ENCODE peak calls at places on chromosomes 2 and 18, in ten cellular contexts. V, O, H, L, X, B, K, Z, I and N are unnamed samples.

GRCh38 chr2:169799555-169799954 is 884 bp downstream of the SSB start:
- DNase-seq in L (peak; percentile 55), Z (peak; percentile 18), B (no peak), K (no peak), X (no peak), I (peak; percentile 26), V (no peak), O (no peak), H (no peak), N (no peak)

GRCh38 chr2:210617732-210618330 is 61.4 kb downstream of the CPS1 start:
- DNase-seq in O (no peak), Z (peak; percentile 27), X (peak; percentile 7), L (peak; percentile 64), V (no peak), H (no peak), I (peak; percentile 57), K (no peak), B (no peak), N (no peak)

GRCh38 chr2:237631029-237631785 is 3.8 kb downstream of the LRRFIP1 start:
- DNase-seq in I (no peak), X (peak; percentile 30), O (no peak), L (peak; percentile 66), B (no peak), K (no peak), H (no peak), V (no peak), Z (no peak), N (no peak)

GRCh38 chr2:119483896-119484718 is 40.2 kb downstream of the SCTR start:
- DNase-seq in O (no peak), L (no peak), B (peak; percentile 64), Z (no peak), X (no peak), I (no peak), K (no peak), H (no peak), V (no peak), N (no peak)

GRCh38 chr2:66555511-66556324 is 120.8 kb downstream of the MEIS1 start:
- DNase-seq in Z (no peak), V (peak; percentile 17), K (no peak), L (peak; percentile 45), B (no peak), I (peak; percentile 75), O (no peak), H (no peak), X (no peak), N (peak; percentile 45)

GRCh38 chr2:12948231-12948962 is 231.7 kb downstream of the TRIB2 start:
- DNase-seq in H (no peak), L (peak; percentile 70), V (no peak), I (peak; percentile 28), B (no peak), X (no peak), O (no peak), K (no peak), Z (peak; percentile 49), N (no peak)

GRCh38 chr18:59565957-59566356 is 131.3 kb downstream of the CCBE1 start:
- DNase-seq in L (peak; percentile 7), X (no peak), B (no peak), K (no peak), I (peak; percentile 27), Z (no peak), V (no peak), O (no peak), H (no peak), N (no peak)

GRCh38 chr2:190986221-190986953 is 27.6 kb downstream of the STAT1 start:
- DNase-seq in B (no peak), X (no peak), I (no peak), K (no peak), Z (no peak), L (no peak), H (no peak), V (no peak), O (no peak), N (no peak)

GRCh38 chr2:10574911-10575310 is 114.9 kb downstream of the NOL10 start:
- DNase-seq in I (no peak), V (no peak), K (no peak), H (no peak), Z (no peak), O (no peak), X (no peak), B (no peak), L (no peak), N (no peak)

GRCh38 chr2:10575566-10576300 is 114.0 kb downstream of the NOL10 start:
- DNase-seq in X (no peak), H (no peak), I (peak; percentile 61), L (peak; percentile 87), K (no peak), B (no peak), Z (peak; percentile 91), O (no peak), V (no peak), N (peak; percentile 75)

GRCh38 chr2:10573709-10574108 is 116.1 kb downstream of the NOL10 start:
- DNase-seq in Z (no peak), V (no peak), H (no peak), B (no peak), K (no peak), L (no peak), O (no peak), X (no peak), I (no peak), N (no peak)

GRCh38 chr2:10579441-10580169 is 110.2 kb downstream of the NOL10 start:
- DNase-seq in K (no peak), Z (no peak), V (no peak), B (no peak), X (no peak), L (no peak), I (no peak), O (no peak), H (no peak), N (no peak)

DNA sequence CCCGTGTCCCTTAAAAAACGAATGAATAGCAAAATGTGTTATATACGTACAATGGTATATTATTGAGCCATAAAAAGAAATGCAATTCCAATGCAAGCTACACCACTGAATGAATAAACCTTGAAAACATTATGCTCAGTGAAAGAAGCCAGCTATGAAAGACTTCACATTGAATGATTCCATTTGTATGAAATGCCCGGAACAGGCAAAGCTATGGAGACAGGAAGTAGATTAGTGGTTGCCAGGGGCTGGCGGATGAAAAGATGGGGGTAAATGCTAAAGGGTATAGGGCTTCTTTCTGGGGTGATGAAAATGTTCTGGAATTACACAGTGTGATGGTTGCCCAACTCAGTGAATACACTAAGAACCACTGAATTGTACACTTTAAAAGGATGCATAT is 113.3 kb downstream of the NOL10 start:
- DNase-seq in B (no peak), L (no peak), V (no peak), K (no peak), I (peak; percentile 51), X (no peak), O (no peak), H (no peak), Z (no peak), N (no peak)
- H3K27ac ChIP-seq in B (no peak overlapping the region), L (peak overlapping the region; percentile 57), V (no peak overlapping the region), K (no peak overlapping the region), I (no peak overlapping the region), X (no peak overlapping the region), O (no peak overlapping the region), H (no peak overlapping the region), Z (peak overlapping the region; percentile 85), N (peak overlapping the region; percentile 91)

DNA sequence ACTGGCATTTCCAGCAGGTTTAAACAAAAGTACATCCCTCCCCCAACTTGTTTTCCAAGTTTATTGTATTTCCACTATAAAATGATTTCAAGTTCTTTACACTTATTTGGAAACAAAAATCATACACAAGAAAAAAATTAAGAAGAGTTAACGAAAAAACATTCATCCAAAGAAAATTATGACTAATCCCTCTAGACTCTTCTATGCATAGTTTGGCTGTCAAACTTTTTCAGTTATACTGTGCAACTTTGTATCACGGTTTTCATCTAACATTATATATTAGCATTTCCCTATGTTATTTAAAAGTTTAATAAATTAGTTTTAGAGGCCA is 627 bp downstream of the WDCP start:
- DNase-seq in X (no peak), H (no peak), B (no peak), O (no peak), V (no peak), I (no peak), K (no peak), L (peak; percentile 64), Z (no peak), N (no peak)
- H3K27ac ChIP-seq in X (peak overlapping the region; percentile 82), H (no peak overlapping the region), B (peak overlapping the region; percentile 77), O (peak overlapping the region; percentile 42), V (no peak overlapping the region), I (peak overlapping the region; percentile 85), K (peak overlapping the region; percentile 54), L (peak overlapping the region; percentile 19), Z (peak overlapping the region; percentile 63), N (no peak overlapping the region)

GRCh38 chr2:202411097-202411496 is 35.0 kb downstream of the BMPR2 start:
- DNase-seq in I (no peak), H (no peak), X (no peak), K (no peak), Z (no peak), L (no peak), B (no peak), V (no peak), O (no peak), N (no peak)

GRCh38 chr2:202410092-202410491 is 34.0 kb downstream of the BMPR2 start:
- DNase-seq in O (no peak), K (no peak), V (no peak), L (no peak), X (no peak), H (no peak), I (no peak), B (no peak), Z (no peak), N (no peak)

GRCh38 chr2:202405798-202406197 is 29.7 kb downstream of the BMPR2 start:
- DNase-seq in H (no peak), K (no peak), Z (no peak), B (no peak), I (no peak), V (no peak), O (no peak), L (no peak), X (no peak), N (no peak)

GRCh38 chr2:202406445-202406967 is 30.4 kb downstream of the BMPR2 start:
- DNase-seq in H (no peak), L (peak; percentile 25), K (no peak), O (no peak), X (no peak), V (no peak), B (no peak), Z (no peak), I (peak; percentile 12), N (no peak)

DNA sequence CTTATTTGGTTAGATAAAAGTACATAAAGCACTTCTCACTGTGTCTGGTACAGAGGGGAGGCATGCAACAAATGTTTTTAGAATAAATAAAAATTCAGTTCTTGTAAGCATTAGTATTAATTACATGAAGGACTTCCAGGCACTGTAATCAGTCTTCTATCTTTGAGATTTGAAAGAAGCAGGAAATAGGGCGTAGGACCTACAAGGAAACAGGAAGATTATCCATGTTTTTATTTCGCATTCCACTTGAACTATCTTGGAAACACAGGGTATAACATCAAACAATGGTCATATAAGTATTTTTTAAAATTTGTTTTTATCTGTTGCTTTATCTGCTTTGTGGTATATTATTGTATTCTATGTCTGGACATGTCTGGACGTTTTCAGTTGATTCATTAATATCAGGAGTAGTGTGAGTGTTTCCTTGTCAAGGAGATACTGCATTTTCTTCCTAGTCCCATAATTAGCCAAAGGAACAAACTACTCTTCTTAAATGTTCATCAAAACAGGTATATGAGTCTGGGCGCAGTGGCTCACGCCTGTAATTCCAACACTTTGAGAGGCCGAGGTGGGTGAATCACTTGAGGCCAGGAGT is 32.5 kb downstream of the BMPR2 start:
- DNase-seq in I (peak; percentile 17), V (no peak), B (no peak), O (no peak), Z (peak; percentile 39), L (no peak), K (no peak), H (no peak), X (no peak), N (no peak)
- H3K27ac ChIP-seq in I (no peak overlapping the region), V (no peak overlapping the region), B (no peak overlapping the region), O (no peak overlapping the region), Z (no peak overlapping the region), L (no peak overlapping the region), K (no peak overlapping the region), H (peak overlapping the region; percentile 31), X (peak overlapping the region; percentile 6), N (peak overlapping the region; percentile 84)

DNA sequence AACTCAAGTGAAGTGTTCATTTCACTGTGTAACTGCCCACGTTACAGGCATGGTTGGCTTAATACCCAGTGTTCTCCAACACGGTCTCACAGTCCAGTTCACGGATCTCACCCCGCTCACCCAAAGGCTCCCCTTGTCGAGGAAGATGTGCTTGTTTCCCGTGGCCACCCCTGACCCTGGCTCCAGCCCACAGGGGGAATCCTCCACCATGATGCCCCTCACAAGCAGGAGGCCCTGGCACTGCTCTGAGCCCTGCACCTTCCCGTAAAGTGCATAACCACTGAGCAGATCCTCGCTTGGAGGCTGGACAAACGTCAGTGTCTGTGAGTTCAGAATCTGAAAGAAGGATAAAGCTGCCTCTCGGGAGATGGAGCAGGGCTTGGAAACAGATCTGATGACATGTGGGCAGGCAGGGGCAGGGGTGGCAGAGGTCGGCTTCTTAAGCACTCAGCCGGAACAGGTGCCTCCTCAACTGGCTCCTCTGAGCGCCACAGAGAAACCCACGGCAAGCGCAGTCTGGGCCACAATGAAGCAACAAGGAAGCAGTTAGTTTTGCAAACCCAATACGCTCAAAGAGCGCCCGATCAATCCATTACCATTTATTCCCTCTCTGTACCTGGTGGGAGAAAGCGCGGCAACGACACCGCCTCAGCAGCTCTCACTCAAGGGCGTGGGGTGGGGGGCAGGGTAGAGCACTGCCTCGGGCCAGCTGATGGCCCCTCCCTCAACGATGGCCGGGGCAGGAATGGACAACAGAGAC is 17.6 kb downstream of the HDAC4 start:
- DNase-seq in H (no peak), X (no peak), I (no peak), V (no peak), B (no peak), K (no peak), O (no peak), Z (no peak), L (no peak), N (no peak)
- H3K27ac ChIP-seq in H (no peak overlapping the region), X (no peak overlapping the region), I (no peak overlapping the region), V (no peak overlapping the region), B (no peak overlapping the region), K (no peak overlapping the region), O (no peak overlapping the region), Z (no peak overlapping the region), L (no peak overlapping the region), N (no peak overlapping the region)